ENCODE peak calls at places on chromosomes 4 and X, in six cellular contexts. J is stomach, O is left lung, A is cardiac muscle cell, M is NT2/D1, W is H9. R is an unnamed sample. For H3K4me1, the result is how much of the 10 kb centered on the place peaks cover.

GRCh38 chr4:7524841-7525240 is 90.1 kb upstream of the PSAPL1 start:
- DNase-seq in J (no peak), O (no peak), A (no peak), M (no peak), W (no peak), R (no peak)

GRCh38 chrX:43940811-43941210 is 32.4 kb downstream of the NDP start:
- DNase-seq in J (no peak), O (no peak), A (no peak), M (peak), W (peak), R (no peak)

GRCh38 chrX:70554081-70554480 is 109.4 kb downstream of the DLG3 start:
- DNase-seq in J (no peak), O (no peak), A (peak), M (no peak), W (no peak), R (no peak)

GRCh38 chrX:111244238-111244750 is 26.0 kb downstream of the CAPN6 start:
- DNase-seq in J (no peak), O (no peak), A (peak), M (no peak), W (no peak), R (no peak)

GRCh38 chr4:14802596-14802995 is 199.7 kb upstream of the CPEB2 start:
- DNase-seq in J (no peak), O (no peak), A (no peak), M (no peak), W (no peak), R (no peak)

GRCh38 chr4:139711461-139711860 is 45.8 kb downstream of the MGST2 start:
- DNase-seq in J (no peak), O (no peak), A (no peak), M (no peak), W (no peak), R (no peak)

GRCh38 chrX:53321216-53321942 is 40.0 kb upstream of the IQSEC2 start:
- DNase-seq in J (no peak), O (peak), A (peak), M (no peak), W (no peak), R (no peak)

GRCh38 chrX:101415180-101416130 is 7.4 kb downstream of the HNRNPH2 start:
- DNase-seq in J (no peak), O (no peak), A (peak), M (peak), W (peak), R (no peak)

GRCh38 chr4:1216869-1217294 is 32.0 kb downstream of the CTBP1 start:
- DNase-seq in J (peak), O (peak), A (no peak), M (no peak), W (no peak), R (no peak)

GRCh38 chr4:144592264-144592663 is 53.7 kb upstream of the HHIP start:
- DNase-seq in J (no peak), O (no peak), A (no peak), M (no peak), W (no peak), R (no peak)

GRCh38 chr4:17511041-17511949 is 595 bp downstream of the QDPR start:
- DNase-seq in J (peak), O (peak), A (peak), M (no peak), W (peak), R (no peak)

GRCh38 chr4:89111833-89112563 is 665 bp downstream of the TIGD2 start:
- DNase-seq in J (no peak), O (no peak), A (peak), M (no peak), W (no peak), R (no peak)

GRCh38 chr4:63526251-63526650 is 883.0 kb downstream of the TECRL start:
- DNase-seq in J (no peak), O (no peak), A (no peak), M (no peak), W (no peak), R (no peak)

GRCh38 chr4:1516881-1517480 is 110.7 kb upstream of the NKX1-1 start:
- DNase-seq in J (no peak), O (peak), A (no peak), M (no peak), W (no peak), R (no peak)

GRCh38 chr4:7759635-7760034 is 180.0 kb downstream of the AFAP1 start:
- DNase-seq in J (no peak), O (peak), A (no peak), M (no peak), W (no peak), R (no peak)

GRCh38 chrX:56764975-56765791 is 36.1 kb downstream of the NBDY start:
- DNase-seq in J (no peak), O (no peak), A (no peak), M (no peak), W (peak), R (no peak)

GRCh38 chr4:108839333-108839732 is 76.5 kb upstream of the ETNPPL start:
- DNase-seq in J (no peak), O (no peak), A (no peak), M (no peak), W (no peak), R (no peak)

GRCh38 chr4:5566991-5567390 is 141.4 kb downstream of the EVC2 start:
- DNase-seq in J (no peak), O (no peak), A (no peak), M (no peak), W (no peak), R (no peak)

GRCh38 chr4:81921757-81922159 is 450.1 kb upstream of the RASGEF1B start:
- DNase-seq in J (no peak), O (no peak), A (peak), M (no peak), W (no peak), R (no peak)

GRCh38 chrX:53047228-53047627 is 1.4 kb upstream of the GPR173 start:
- DNase-seq in J (no peak), O (no peak), A (peak), M (no peak), W (no peak), R (no peak)

GRCh38 chr4:164169591-164169990 is 584.3 kb upstream of the SMIM31 start:
- DNase-seq in J (no peak), O (no peak), A (no peak), M (no peak), W (no peak), R (no peak)

GRCh38 chr4:61520176-61520575 is 320.1 kb downstream of the ADGRL3 start:
- DNase-seq in J (no peak), O (no peak), A (no peak), M (no peak), W (no peak), R (no peak)

GRCh38 chr4:11297201-11297600 is 131.5 kb downstream of the HS3ST1 start:
- DNase-seq in J (no peak), O (no peak), A (no peak), M (no peak), W (no peak), R (no peak)

DNA sequence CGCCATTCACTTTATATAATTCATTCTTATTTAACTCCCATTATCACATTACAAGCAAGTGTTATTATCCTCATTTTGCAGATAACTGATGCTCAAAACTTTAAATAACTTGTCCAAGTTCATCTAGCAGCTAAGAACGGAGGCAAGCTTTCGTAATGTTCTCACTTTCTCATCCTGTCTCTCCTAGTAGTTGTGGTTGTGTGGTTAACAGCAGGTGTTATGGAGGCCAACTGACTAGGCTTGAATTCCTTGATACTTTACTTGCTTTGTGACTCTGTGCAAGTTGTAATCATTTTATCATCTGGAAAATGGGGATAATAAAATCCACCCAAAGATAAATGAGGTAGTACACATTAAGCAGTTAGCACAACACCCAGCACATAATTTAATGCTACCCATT is 109.9 kb upstream of the PTPN13 start:
- DNase-seq in J (no peak), O (no peak), A (no peak), M (no peak), W (no peak), R (no peak)
- H3K4me1 ChIP-seq in J (under half), O (under half), A (under half), M (under half), W (under half), R (under half)

DNA sequence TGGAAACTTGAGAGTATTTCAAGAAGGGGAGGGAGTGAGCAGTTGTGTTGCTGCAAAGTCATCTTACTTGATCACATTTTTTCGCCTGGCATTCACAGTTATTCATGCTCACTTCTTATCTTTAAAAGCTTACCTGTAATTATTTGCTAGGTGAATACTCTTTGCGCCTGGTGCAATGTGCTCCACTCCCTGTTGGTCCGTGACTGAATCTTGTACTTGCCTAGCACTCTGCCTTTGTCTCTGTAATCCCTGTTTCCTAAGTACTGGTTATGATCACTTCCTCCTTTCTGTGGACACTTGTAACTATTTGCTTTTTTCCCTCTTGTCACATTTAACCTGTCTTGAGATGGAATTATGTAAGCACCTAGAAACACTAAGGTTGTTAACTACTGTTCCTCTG is 5.8 kb downstream of the BMP2K start:
- DNase-seq in J (no peak), O (no peak), A (no peak), M (no peak), W (no peak), R (no peak)
- H3K4me1 ChIP-seq in J (under half), O (under half), A (under half), M (under half), W (under half), R (under half)

GRCh38 chrX:48715876-48716502 is 19.5 kb downstream of the SUV39H1 start:
- DNase-seq in J (no peak), O (no peak), A (no peak), M (no peak), W (no peak), R (no peak)

GRCh38 chrX:48715066-48715465 is 18.5 kb downstream of the SUV39H1 start:
- DNase-seq in J (no peak), O (no peak), A (no peak), M (no peak), W (no peak), R (no peak)

GRCh38 chrX:48714573-48714972 is 18.0 kb downstream of the SUV39H1 start:
- DNase-seq in J (no peak), O (no peak), A (no peak), M (no peak), W (no peak), R (no peak)

GRCh38 chrX:48711929-48712505 is 15.5 kb downstream of the SUV39H1 start:
- DNase-seq in J (no peak), O (no peak), A (no peak), M (no peak), W (no peak), R (no peak)

GRCh38 chrX:48713847-48714246 is 17.3 kb downstream of the SUV39H1 start:
- DNase-seq in J (no peak), O (no peak), A (no peak), M (no peak), W (no peak), R (no peak)
- H3K4me1 ChIP-seq in J (under half), O (under half), A (under half), M (under half), W (under half), R (under half)

GRCh38 chr4:13615162-13615561 is 12.4 kb downstream of the BOD1L1 start:
- DNase-seq in J (no peak), O (no peak), A (no peak), M (no peak), W (no peak), R (no peak)

GRCh38 chr4:13612569-13612968 is 15.0 kb downstream of the BOD1L1 start:
- DNase-seq in J (no peak), O (no peak), A (peak), M (no peak), W (no peak), R (no peak)

GRCh38 chr4:13616597-13616996 is 10.9 kb downstream of the BOD1L1 start:
- DNase-seq in J (no peak), O (no peak), A (no peak), M (no peak), W (no peak), R (no peak)

DNA sequence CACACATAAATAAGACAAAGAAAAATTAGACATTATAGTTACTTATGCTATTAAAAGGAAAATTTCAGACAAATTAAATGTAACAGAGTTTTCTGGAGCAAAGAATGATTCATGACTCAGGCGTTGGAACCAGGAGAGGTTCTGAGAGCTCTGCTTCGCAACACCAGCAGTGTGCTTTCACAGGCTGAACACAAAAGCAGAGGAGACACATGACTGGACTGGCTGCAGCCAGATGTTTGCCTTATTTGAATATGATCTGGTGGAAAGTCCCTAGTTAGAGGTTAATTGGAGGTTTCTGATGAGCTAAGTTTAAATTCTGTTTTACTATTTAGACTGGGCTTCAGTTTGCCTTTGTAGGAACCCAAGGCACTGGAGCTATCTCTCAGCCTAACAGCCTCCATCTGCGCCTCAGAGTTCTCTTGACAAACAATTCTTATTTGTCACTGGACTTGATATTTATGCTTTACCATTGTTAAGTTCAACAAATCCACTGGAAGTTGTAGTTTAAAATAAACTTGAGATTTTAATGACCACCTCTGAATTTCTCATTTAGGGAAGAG is 16.2 kb downstream of the BOD1L1 start:
- DNase-seq in J (no peak), O (no peak), A (no peak), M (no peak), W (no peak), R (no peak)
- H3K4me1 ChIP-seq in J (under half), O (under half), A (under half), M (under half), W (under half), R (under half)

DNA sequence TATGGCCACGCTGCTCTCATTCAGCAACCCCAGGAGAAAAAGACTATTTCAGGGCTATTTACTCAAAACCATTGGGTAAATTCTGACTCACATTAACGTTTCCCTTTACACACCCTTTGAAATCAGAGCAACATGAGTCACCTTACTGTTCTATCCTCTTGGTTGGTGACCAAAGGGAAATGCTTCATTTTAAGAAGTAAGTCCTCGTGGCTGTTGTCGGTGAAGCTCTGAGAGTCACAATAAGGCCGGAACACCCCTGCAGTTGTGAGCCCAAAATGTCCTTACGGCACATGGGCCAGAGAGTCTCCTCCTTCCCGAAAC is 56.3 kb upstream of the SPRY1 start:
- DNase-seq in J (no peak), O (no peak), A (no peak), M (no peak), W (no peak), R (no peak)
- H3K4me1 ChIP-seq in J (under half), O (under half), A (under half), M (under half), W (under half), R (under half)

GRCh38 chrX:134480061-134480460 is 20.1 kb downstream of the HPRT1 start:
- DNase-seq in J (no peak), O (no peak), A (no peak), M (no peak), W (no peak), R (no peak)
- H3K4me1 ChIP-seq in J (under half), O (under half), A (under half), M (under half), W (under half), R (under half)

DNA sequence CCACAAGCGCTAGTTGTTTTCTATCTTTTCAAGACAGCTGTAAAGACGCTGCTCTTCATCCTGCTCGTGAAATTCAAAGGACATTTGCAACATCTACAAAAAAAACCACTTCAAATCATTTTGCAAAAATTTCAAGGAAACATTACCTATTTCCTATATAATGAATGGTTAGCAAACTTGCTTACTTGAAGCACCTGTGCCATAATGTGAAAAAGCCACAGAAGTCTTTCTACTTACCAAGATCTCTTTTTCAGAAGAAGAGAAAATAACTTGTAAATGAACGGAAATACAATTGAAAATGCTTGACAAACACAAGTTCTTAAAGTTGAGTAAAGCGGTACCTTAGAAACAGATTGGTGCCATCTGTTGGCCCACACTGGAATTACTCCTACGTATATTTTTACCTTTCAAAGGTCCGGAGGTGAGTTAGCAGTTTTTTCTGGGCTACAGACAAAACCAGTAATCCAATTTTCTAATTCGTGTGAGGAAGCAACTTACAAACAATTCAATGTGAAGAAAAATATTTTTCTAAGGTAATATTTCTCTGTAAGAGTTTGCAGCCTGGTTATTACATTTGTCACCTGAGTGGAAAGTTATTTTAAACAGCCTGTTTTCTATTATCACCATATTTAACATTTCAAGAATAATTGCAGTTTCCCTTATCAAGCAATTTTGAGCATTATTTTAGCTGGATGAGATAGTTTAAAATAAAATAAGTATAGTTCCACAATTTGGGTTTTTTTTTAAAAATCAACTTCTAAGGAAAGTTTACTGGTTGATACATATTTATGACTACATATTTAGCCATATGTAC is at the start of gene TLR6:
- DNase-seq in J (peak), O (no peak), A (peak), M (peak), W (peak), R (peak)
- H3K4me1 ChIP-seq in J (under half), O (under half), A (under half), M (under half), W (under half), R (under half)

GRCh38 chr4:186689476-186689875 is 34.2 kb downstream of the FAT1 start:
- DNase-seq in J (no peak), O (no peak), A (no peak), M (no peak), W (no peak), R (no peak)

GRCh38 chr4:186688150-186688943 is 35.3 kb downstream of the FAT1 start:
- DNase-seq in J (no peak), O (no peak), A (no peak), M (peak), W (peak), R (peak)

GRCh38 chr4:186693894-186694293 is 29.8 kb downstream of the FAT1 start:
- DNase-seq in J (no peak), O (no peak), A (no peak), M (no peak), W (no peak), R (no peak)

GRCh38 chr4:186693159-186693815 is 30.4 kb downstream of the FAT1 start:
- DNase-seq in J (peak), O (peak), A (no peak), M (no peak), W (no peak), R (no peak)

GRCh38 chr4:186691396-186691795 is 32.3 kb downstream of the FAT1 start:
- DNase-seq in J (no peak), O (no peak), A (no peak), M (no peak), W (no peak), R (no peak)
- H3K4me1 ChIP-seq in J (under half), O (under half), A (under half), M (under half), W (under half), R (under half)